ENCODE peak calls at places on chromosomes 4 and X, in nine cellular contexts. O is endodermal cell, F is bronchial epithelial cell, P is H1, L is heart left ventricle, S is A549, J is LNCaP clone FGC, A is ovary, D is fibroblast of the aortic adventitia. U is an unnamed sample.

GRCh38 chrX:8684201-8684600 is 47.7 kb downstream of the ANOS1 start:
- DNase-seq in O (no peak), F (no peak), P (no peak), L (no peak), S (no peak), J (no peak), A (no peak), D (no peak), U (no peak)

GRCh38 chr4:121370729-121371325 is 10.0 kb downstream of the QRFPR start:
- DNase-seq in O (peak), F (peak), P (no peak), L (peak), S (peak), J (no peak), A (peak), D (peak), U (no peak)

GRCh38 chr4:74540193-74540592 is 95.3 kb downstream of the AREG start:
- DNase-seq in O (no peak), F (peak), P (no peak), L (no peak), S (no peak), J (no peak), A (no peak), D (peak), U (no peak)

GRCh38 chr4:140078366-140078765 is 75.6 kb downstream of the MAML3 start:
- DNase-seq in O (peak), F (no peak), P (no peak), L (peak), S (no peak), J (no peak), A (peak), D (peak), U (no peak)

GRCh38 chr4:13612569-13612968 is 15.0 kb downstream of the BOD1L1 start:
- DNase-seq in O (no peak), F (no peak), P (no peak), L (no peak), S (no peak), J (no peak), A (no peak), D (no peak), U (no peak)

GRCh38 chr4:186190456-186191265 is 706 bp upstream of the CYP4V2 start:
- DNase-seq in O (no peak), F (peak), P (peak), L (peak), S (no peak), J (no peak), A (no peak), D (peak), U (no peak)

GRCh38 chrX:53831662-53832635 is 145.4 kb upstream of the HUWE1 start:
- DNase-seq in O (peak), F (peak), P (peak), L (no peak), S (peak), J (peak), A (no peak), D (peak), U (peak)

GRCh38 chr4:82898322-82899243 is 2.0 kb upstream of the THAP9 start:
- DNase-seq in O (no peak), F (peak), P (no peak), L (no peak), S (peak), J (no peak), A (no peak), D (peak), U (no peak)

GRCh38 chrX:117327306-117327705 is 789.3 kb downstream of the KLHL13 start:
- DNase-seq in O (no peak), F (no peak), P (no peak), L (no peak), S (no peak), J (no peak), A (no peak), D (no peak), U (no peak)

GRCh38 chr4:8155048-8155447 is 3.6 kb downstream of the ABLIM2 start:
- DNase-seq in O (no peak), F (no peak), P (no peak), L (no peak), S (no peak), J (no peak), A (no peak), D (peak), U (no peak)

GRCh38 chr4:23894021-23894420 is 4.2 kb upstream of the PPARGC1A start:
- DNase-seq in O (no peak), F (no peak), P (no peak), L (no peak), S (no peak), J (no peak), A (no peak), D (no peak), U (no peak)

GRCh38 chr4:6504900-6505496 is 32.6 kb upstream of the PPP2R2C start:
- DNase-seq in O (no peak), F (no peak), P (no peak), L (no peak), S (no peak), J (no peak), A (no peak), D (no peak), U (no peak)

GRCh38 chr4:2867758-2868491 is 24.3 kb downstream of the ADD1 start:
- DNase-seq in O (peak), F (no peak), P (no peak), L (peak), S (no peak), J (no peak), A (peak), D (peak), U (no peak)

GRCh38 chr4:10002278-10002677 is 19.0 kb downstream of the SLC2A9 start:
- DNase-seq in O (no peak), F (no peak), P (no peak), L (no peak), S (no peak), J (no peak), A (no peak), D (no peak), U (no peak)

GRCh38 chr4:39205000-39205399 is 22.7 kb downstream of the WDR19 start:
- DNase-seq in O (no peak), F (no peak), P (no peak), L (no peak), S (no peak), J (peak), A (no peak), D (peak), U (no peak)

GRCh38 chrX:110046971-110047370 is 44.1 kb downstream of the TMEM164 start:
- DNase-seq in O (no peak), F (no peak), P (no peak), L (no peak), S (no peak), J (no peak), A (no peak), D (no peak), U (no peak)

GRCh38 chrX:54423161-54423888 is 16.9 kb upstream of the TSR2 start:
- DNase-seq in O (peak), F (no peak), P (peak), L (no peak), S (no peak), J (no peak), A (no peak), D (no peak), U (no peak)

GRCh38 chrX:112839856-112840255 is 775 bp downstream of the AMOT start:
- DNase-seq in O (peak), F (no peak), P (no peak), L (no peak), S (no peak), J (no peak), A (no peak), D (no peak), U (no peak)

GRCh38 chr4:36278789-36279188 is 2.6 kb upstream of the DTHD1 start:
- DNase-seq in O (no peak), F (peak), P (no peak), L (no peak), S (no peak), J (no peak), A (no peak), D (no peak), U (no peak)

GRCh38 chr4:98997176-98997575 is 1.7 kb downstream of the METAP1 start:
- DNase-seq in O (no peak), F (peak), P (no peak), L (no peak), S (no peak), J (no peak), A (no peak), D (no peak), U (no peak)
- H3K4me3 ChIP-seq in O (peak), F (no peak), P (peak), L (no peak), S (peak), J (no peak), A (no peak), D (no peak), U (peak)

GRCh38 chrX:19867938-19868337 is 19.5 kb downstream of the SH3KBP1 start:
- DNase-seq in O (no peak), F (no peak), P (no peak), L (no peak), S (no peak), J (no peak), A (no peak), D (no peak), U (no peak)
- H3K4me3 ChIP-seq in O (no peak), F (no peak), P (no peak), L (no peak), S (no peak), J (no peak), A (no peak), D (no peak), U (no peak)

GRCh38 chr4:138311771-138312535 is 69.8 kb upstream of the SLC7A11 start:
- DNase-seq in O (no peak), F (no peak), P (no peak), L (no peak), S (no peak), J (no peak), A (no peak), D (peak), U (no peak)

GRCh38 chr4:138310498-138310897 is 68.3 kb upstream of the SLC7A11 start:
- DNase-seq in O (no peak), F (peak), P (no peak), L (no peak), S (no peak), J (no peak), A (no peak), D (peak), U (no peak)

GRCh38 chr4:138312536-138312911 is 70.4 kb upstream of the SLC7A11 start:
- DNase-seq in O (no peak), F (no peak), P (no peak), L (no peak), S (no peak), J (no peak), A (no peak), D (no peak), U (no peak)

GRCh38 chr4:138308421-138308820 is 66.3 kb upstream of the SLC7A11 start:
- DNase-seq in O (no peak), F (peak), P (no peak), L (no peak), S (peak), J (no peak), A (no peak), D (peak), U (peak)

DNA sequence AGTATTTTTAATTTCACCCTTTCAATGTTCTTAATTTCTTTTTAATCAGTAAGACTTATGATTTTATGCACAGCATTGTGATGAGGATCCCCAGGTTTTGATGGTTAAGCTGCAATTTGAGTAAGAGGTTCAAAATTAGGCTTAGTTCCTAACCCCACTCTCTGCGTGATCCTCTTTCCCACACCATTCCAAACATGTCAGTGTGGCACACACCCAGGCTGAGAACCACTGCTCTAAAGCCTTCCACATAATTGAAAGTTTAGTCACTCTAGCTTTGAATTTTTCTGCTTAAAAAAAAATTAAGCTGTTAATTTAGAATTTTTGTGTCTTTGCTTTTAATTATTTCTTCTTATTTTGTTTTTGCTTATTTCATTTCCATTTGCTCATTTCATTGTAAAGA is 68.8 kb upstream of the SLC7A11 start:
- DNase-seq in O (no peak), F (peak), P (no peak), L (no peak), S (no peak), J (no peak), A (no peak), D (peak), U (no peak)
- H3K4me3 ChIP-seq in O (no peak), F (no peak), P (no peak), L (no peak), S (no peak), J (no peak), A (no peak), D (no peak), U (no peak)

GRCh38 chrX:40156472-40157227 is 58.9 kb upstream of the BCOR start:
- DNase-seq in O (peak), F (no peak), P (peak), L (no peak), S (no peak), J (no peak), A (peak), D (no peak), U (no peak)

GRCh38 chrX:40157228-40158035 is 59.7 kb upstream of the BCOR start:
- DNase-seq in O (peak), F (no peak), P (peak), L (no peak), S (no peak), J (no peak), A (no peak), D (no peak), U (no peak)

GRCh38 chrX:40154853-40155616 is 57.3 kb upstream of the BCOR start:
- DNase-seq in O (peak), F (no peak), P (peak), L (peak), S (peak), J (peak), A (peak), D (peak), U (no peak)

GRCh38 chrX:40154229-40154852 is 56.6 kb upstream of the BCOR start:
- DNase-seq in O (peak), F (no peak), P (peak), L (peak), S (peak), J (no peak), A (peak), D (no peak), U (no peak)

GRCh38 chrX:40155617-40156471 is 58.1 kb upstream of the BCOR start:
- DNase-seq in O (peak), F (no peak), P (peak), L (no peak), S (peak), J (no peak), A (peak), D (no peak), U (no peak)
- H3K4me3 ChIP-seq in O (peak), F (peak), P (peak), L (peak), S (peak), J (no peak), A (peak), D (no peak), U (peak)

GRCh38 chr4:118395057-118395679 is 42.4 kb upstream of the PRSS12 start:
- DNase-seq in O (no peak), F (no peak), P (no peak), L (no peak), S (no peak), J (no peak), A (no peak), D (no peak), U (no peak)

GRCh38 chr4:118388621-118389020 is 35.8 kb upstream of the PRSS12 start:
- DNase-seq in O (no peak), F (no peak), P (no peak), L (no peak), S (no peak), J (no peak), A (no peak), D (no peak), U (no peak)

DNA sequence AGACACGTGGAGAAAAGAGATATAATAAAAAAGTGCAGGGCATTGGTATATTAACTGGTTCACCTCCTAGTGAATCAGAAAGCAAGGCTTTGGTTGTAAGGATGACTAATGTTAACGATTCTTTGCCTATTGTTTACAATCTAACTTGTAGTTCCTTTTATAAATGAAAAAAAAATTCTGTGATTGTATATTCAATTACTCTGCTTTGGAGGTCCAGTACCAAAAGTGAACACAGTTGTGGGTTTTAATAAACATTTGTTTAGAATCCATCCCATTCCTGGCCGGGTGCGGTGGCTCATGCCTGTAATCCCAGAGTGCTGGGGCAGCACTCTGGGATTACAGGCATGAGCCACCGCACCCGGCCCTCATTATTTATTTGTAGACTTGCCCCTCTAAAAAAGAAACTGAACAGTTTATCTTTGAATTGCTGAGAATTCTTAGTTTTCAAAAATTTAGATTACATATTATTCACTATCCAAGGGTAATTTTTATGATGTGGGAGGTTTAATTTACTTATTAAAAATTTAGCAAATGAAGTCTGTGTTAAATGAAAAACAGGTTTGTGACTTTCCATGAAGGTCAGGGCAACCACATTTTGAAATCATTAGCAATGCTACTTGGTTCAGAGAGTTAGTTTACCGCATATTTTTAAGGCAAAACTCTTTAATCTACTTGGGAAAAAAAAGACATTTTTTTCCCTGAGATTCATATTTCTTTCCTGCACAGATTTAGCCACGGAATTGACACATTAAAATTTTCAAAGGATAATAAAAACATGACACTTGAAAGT is 37.1 kb upstream of the PRSS12 start:
- DNase-seq in O (no peak), F (peak), P (no peak), L (no peak), S (no peak), J (no peak), A (no peak), D (no peak), U (no peak)
- H3K4me3 ChIP-seq in O (no peak), F (no peak), P (no peak), L (no peak), S (no peak), J (no peak), A (no peak), D (no peak), U (no peak)

U was measured in HFF-Myc.